ENCODE peak calls at places on chromosomes 12 and 14, in five cellular contexts. One of them, this sample, is unnamed.

GRCh38 chr12:10722502-10722904 is 620 bp downstream of the YBX3 start:
- DNase-seq in neuronal stem cell: peak; percentile 31
- DNase-seq in IMR-90: peak; percentile 65
- DNase-seq in mesendoderm: no peak
- DNase-seq in trophoblast cell: peak; percentile 70
- DNase-seq in this sample: no peak

GRCh38 chr12:31685801-31686200 is 26.3 kb downstream of the ETFBKMT start:
- DNase-seq in neuronal stem cell: no peak
- DNase-seq in IMR-90: no peak
- DNase-seq in mesendoderm: no peak
- DNase-seq in trophoblast cell: no peak
- DNase-seq in this sample: no peak

GRCh38 chr14:44505588-44505987 is 1.5 kb downstream of the FSCB start:
- DNase-seq in neuronal stem cell: no peak
- DNase-seq in IMR-90: no peak
- DNase-seq in mesendoderm: peak; percentile 38
- DNase-seq in trophoblast cell: no peak
- DNase-seq in this sample: no peak

GRCh38 chr14:104370256-104370870 is 209.2 kb upstream of the C14orf180 start:
- DNase-seq in neuronal stem cell: no peak
- DNase-seq in IMR-90: no peak
- DNase-seq in mesendoderm: peak; percentile 59
- DNase-seq in trophoblast cell: peak; percentile 4
- DNase-seq in this sample: peak; percentile 74

GRCh38 chr14:81169267-81169666 is 51.5 kb downstream of the GTF2A1 start:
- DNase-seq in neuronal stem cell: no peak
- DNase-seq in IMR-90: no peak
- DNase-seq in mesendoderm: no peak
- DNase-seq in trophoblast cell: no peak
- DNase-seq in this sample: no peak

GRCh38 chr14:88168498-88169165 is 154.4 kb downstream of the KCNK10 start:
- DNase-seq in neuronal stem cell: no peak
- DNase-seq in IMR-90: peak; percentile 16
- DNase-seq in mesendoderm: peak; percentile 78
- DNase-seq in trophoblast cell: peak; percentile 72
- DNase-seq in this sample: peak; percentile 67

GRCh38 chr12:2286461-2287131 is 233.8 kb downstream of the CACNA1C start:
- DNase-seq in neuronal stem cell: no peak
- DNase-seq in IMR-90: no peak
- DNase-seq in mesendoderm: no peak
- DNase-seq in trophoblast cell: peak; percentile 97
- DNase-seq in this sample: no peak

GRCh38 chr14:65791551-65791981 is 379.0 kb downstream of the FUT8 start:
- DNase-seq in neuronal stem cell: no peak
- DNase-seq in IMR-90: peak; percentile 45
- DNase-seq in mesendoderm: no peak
- DNase-seq in trophoblast cell: peak; percentile 2
- DNase-seq in this sample: no peak

GRCh38 chr14:90548455-90548854 is 151.6 kb downstream of the CALM1 start:
- DNase-seq in neuronal stem cell: no peak
- DNase-seq in IMR-90: no peak
- DNase-seq in mesendoderm: no peak
- DNase-seq in trophoblast cell: no peak
- DNase-seq in this sample: no peak

GRCh38 chr12:51970904-51971646 is 19.6 kb downstream of the ACVR1B start:
- DNase-seq in neuronal stem cell: no peak
- DNase-seq in IMR-90: peak; percentile 80
- DNase-seq in mesendoderm: peak; percentile 81
- DNase-seq in trophoblast cell: peak; percentile 25
- DNase-seq in this sample: peak; percentile 68

GRCh38 chr12:3168775-3169221 is 91.6 kb downstream of the TSPAN9 start:
- DNase-seq in neuronal stem cell: no peak
- DNase-seq in IMR-90: peak; percentile 99
- DNase-seq in mesendoderm: peak; percentile 76
- DNase-seq in trophoblast cell: peak; percentile 88
- DNase-seq in this sample: no peak

GRCh38 chr14:22978873-22979671 is 3.3 kb downstream of the AJUBA start:
- DNase-seq in neuronal stem cell: no peak
- DNase-seq in IMR-90: no peak
- DNase-seq in mesendoderm: no peak
- DNase-seq in trophoblast cell: no peak
- DNase-seq in this sample: no peak

DNA sequence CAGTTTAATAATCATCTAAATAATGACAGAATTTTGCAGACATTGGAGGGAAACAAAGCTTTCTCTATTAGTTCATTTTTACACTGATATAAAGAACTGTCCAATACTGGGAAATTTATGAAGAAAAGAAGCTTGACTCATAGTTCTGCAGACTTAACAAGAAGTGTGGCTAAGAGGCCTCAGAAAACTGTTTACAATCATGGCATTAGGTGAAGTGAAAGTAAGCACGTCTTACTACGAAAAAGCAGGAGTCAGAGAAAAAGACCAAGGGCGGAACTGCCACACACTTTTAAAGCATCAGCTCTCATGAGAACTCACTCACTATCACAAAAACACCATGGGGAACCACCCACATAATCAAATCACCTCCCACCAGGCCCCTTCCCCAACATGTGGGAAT is 804.4 kb downstream of the FLRT2 start:
- DNase-seq in neuronal stem cell: no peak
- DNase-seq in IMR-90: peak; percentile 55
- DNase-seq in mesendoderm: no peak
- DNase-seq in trophoblast cell: no peak
- DNase-seq in this sample: no peak
- H3K18ac ChIP-seq in neuronal stem cell: no peak overlapping the region
- H3K18ac ChIP-seq in IMR-90: peak overlapping the region; percentile 4
- H3K18ac ChIP-seq in mesendoderm: no peak overlapping the region
- H3K18ac ChIP-seq in trophoblast cell: no peak overlapping the region
- H3K18ac ChIP-seq in this sample: no peak overlapping the region

DNA sequence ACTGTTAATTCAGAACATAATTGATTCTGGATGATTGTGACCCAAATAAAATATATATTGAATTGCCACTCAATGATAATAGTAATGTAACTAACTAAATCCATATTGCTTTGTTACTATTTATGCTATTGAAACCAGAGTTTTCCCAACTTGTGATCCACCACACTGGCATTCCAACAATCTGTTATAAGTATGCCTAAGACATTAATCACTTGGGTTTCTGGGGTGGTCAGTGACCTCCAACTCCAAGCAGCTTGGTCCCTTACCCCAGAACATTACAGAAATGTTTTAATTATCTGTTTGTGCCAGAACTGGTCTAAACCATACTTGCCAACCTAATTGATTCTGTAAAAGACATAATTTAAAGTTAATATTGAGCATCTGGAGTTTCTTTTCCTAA is 14.6 kb downstream of the CAPS2 start:
- DNase-seq in neuronal stem cell: no peak
- DNase-seq in IMR-90: peak; percentile 64
- DNase-seq in mesendoderm: peak; percentile 6
- DNase-seq in trophoblast cell: no peak
- DNase-seq in this sample: no peak
- H3K27ac ChIP-seq in neuronal stem cell: no peak overlapping the region
- H3K27ac ChIP-seq in IMR-90: no peak overlapping the region
- H3K27ac ChIP-seq in mesendoderm: no peak overlapping the region
- H3K27ac ChIP-seq in trophoblast cell: no peak overlapping the region
- H3K27ac ChIP-seq in this sample: no peak overlapping the region

DNA sequence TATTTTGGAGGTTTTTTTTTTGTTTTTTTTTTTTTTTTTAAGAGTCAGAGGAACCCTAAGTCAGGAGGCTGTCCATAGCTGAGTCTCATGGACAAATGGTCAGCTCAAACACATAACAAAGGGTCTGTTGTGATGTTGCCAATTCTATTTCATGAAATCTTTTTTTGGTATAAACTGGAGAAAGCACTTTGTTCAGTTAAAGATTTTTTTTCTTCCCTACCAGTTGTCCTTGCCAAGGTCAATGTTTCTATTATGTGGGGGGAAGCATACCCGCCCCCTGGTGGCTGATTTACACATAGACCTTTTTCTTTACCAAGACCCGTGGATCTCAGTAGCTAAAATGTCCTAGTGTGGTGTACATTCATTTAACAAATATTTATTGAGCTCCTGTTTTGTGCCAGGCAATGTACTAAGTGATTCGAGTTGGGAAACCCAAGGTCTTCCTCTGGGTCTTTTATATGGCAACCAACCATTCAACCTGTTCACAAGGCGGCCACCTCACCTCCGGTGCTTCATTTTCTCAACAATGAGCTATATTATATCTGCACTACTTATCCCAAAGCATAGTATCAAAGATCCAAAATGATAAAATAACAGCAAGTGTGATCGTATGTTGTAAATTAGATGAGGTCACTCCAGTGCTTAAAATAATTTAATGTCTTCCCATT is 214.5 kb downstream of the PAH start:
- DNase-seq in neuronal stem cell: peak; percentile 40
- DNase-seq in IMR-90: peak; percentile 65
- DNase-seq in mesendoderm: peak; percentile 70
- DNase-seq in trophoblast cell: peak; percentile 69
- DNase-seq in this sample: peak; percentile 57
- H3K18ac ChIP-seq in neuronal stem cell: no peak overlapping the region
- H3K18ac ChIP-seq in IMR-90: no peak overlapping the region
- H3K18ac ChIP-seq in mesendoderm: no peak overlapping the region
- H3K18ac ChIP-seq in trophoblast cell: no peak overlapping the region
- H3K18ac ChIP-seq in this sample: no peak overlapping the region

GRCh38 chr12:57156701-57157403 is 9.4 kb upstream of the LRP1-AS start:
- DNase-seq in neuronal stem cell: no peak
- DNase-seq in IMR-90: no peak
- DNase-seq in mesendoderm: no peak
- DNase-seq in trophoblast cell: no peak
- DNase-seq in this sample: no peak
- H3K27ac ChIP-seq in neuronal stem cell: no peak overlapping the region
- H3K27ac ChIP-seq in IMR-90: no peak overlapping the region
- H3K27ac ChIP-seq in mesendoderm: no peak overlapping the region
- H3K27ac ChIP-seq in trophoblast cell: no peak overlapping the region
- H3K27ac ChIP-seq in this sample: no peak overlapping the region

GRCh38 chr14:64645220-64645891 is 58.9 kb upstream of the PLEKHG3 start:
- DNase-seq in neuronal stem cell: peak; percentile 35
- DNase-seq in IMR-90: peak; percentile 97
- DNase-seq in mesendoderm: peak; percentile 99
- DNase-seq in trophoblast cell: peak; percentile 93
- DNase-seq in this sample: peak; percentile 74
- H3K18ac ChIP-seq in neuronal stem cell: peak overlapping the region; percentile 61
- H3K18ac ChIP-seq in IMR-90: peak overlapping the region; percentile 93
- H3K18ac ChIP-seq in mesendoderm: peak overlapping the region; percentile 96
- H3K18ac ChIP-seq in trophoblast cell: peak overlapping the region; percentile 55
- H3K18ac ChIP-seq in this sample: peak overlapping the region; percentile 74

DNA sequence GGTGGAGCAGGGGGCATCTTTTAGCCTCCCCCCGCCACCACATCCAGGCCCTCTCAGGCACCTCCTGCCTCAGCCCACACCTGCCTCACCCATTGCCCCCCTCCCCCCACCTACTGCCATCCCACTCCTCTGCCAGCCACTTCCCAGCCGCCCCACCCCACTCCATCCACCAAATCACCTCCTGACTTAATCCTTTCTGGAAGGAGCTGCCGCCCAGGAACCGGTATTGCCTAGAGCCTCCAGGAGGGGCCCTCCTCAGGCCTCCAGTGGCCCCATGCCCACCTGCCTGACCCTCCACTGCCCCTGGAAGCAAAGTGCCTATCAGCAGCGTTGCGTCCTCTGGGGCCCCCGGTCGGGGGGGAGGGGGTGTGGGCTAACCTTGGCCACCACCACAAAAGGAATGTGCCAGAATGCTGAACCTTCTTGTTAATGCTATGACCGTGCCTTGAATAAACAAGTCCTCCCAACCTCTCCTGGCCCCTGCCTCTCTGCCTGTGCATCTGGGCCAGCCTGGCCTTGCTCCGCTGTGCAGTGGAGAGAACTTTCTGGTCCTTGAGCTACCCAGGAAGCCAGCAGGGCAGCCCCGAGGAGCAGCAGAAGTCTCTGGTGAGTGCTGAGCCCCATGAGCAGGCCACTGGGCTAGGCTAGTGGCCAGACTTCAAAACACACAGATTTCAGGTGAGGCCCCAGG is 11.8 kb downstream of the NGB start:
- DNase-seq in neuronal stem cell: no peak
- DNase-seq in IMR-90: no peak
- DNase-seq in mesendoderm: no peak
- DNase-seq in trophoblast cell: no peak
- DNase-seq in this sample: no peak
- H3K27ac ChIP-seq in neuronal stem cell: no peak overlapping the region
- H3K27ac ChIP-seq in IMR-90: no peak overlapping the region
- H3K27ac ChIP-seq in mesendoderm: no peak overlapping the region
- H3K27ac ChIP-seq in trophoblast cell: no peak overlapping the region
- H3K27ac ChIP-seq in this sample: no peak overlapping the region

GRCh38 chr12:131380961-131381705 is 329.8 kb upstream of the SFSWAP start:
- DNase-seq in neuronal stem cell: no peak
- DNase-seq in IMR-90: no peak
- DNase-seq in mesendoderm: peak; percentile 31
- DNase-seq in trophoblast cell: no peak
- DNase-seq in this sample: no peak
- H3K18ac ChIP-seq in neuronal stem cell: peak overlapping the region; percentile 4
- H3K18ac ChIP-seq in IMR-90: no peak overlapping the region
- H3K18ac ChIP-seq in mesendoderm: no peak overlapping the region
- H3K18ac ChIP-seq in trophoblast cell: no peak overlapping the region
- H3K18ac ChIP-seq in this sample: no peak overlapping the region

GRCh38 chr14:100192672-100193416 is 33.4 kb upstream of the DEGS2 start:
- DNase-seq in neuronal stem cell: peak; percentile 99
- DNase-seq in IMR-90: peak; percentile 91
- DNase-seq in mesendoderm: peak; percentile 99
- DNase-seq in trophoblast cell: peak; percentile 100
- DNase-seq in this sample: peak; percentile 100

GRCh38 chr14:100193417-100194357 is 34.2 kb upstream of the DEGS2 start:
- DNase-seq in neuronal stem cell: peak; percentile 17
- DNase-seq in IMR-90: no peak
- DNase-seq in mesendoderm: no peak
- DNase-seq in trophoblast cell: no peak
- DNase-seq in this sample: no peak

GRCh38 chr14:100190126-100190525 is 30.7 kb upstream of the DEGS2 start:
- DNase-seq in neuronal stem cell: no peak
- DNase-seq in IMR-90: no peak
- DNase-seq in mesendoderm: no peak
- DNase-seq in trophoblast cell: no peak
- DNase-seq in this sample: no peak

GRCh38 chr14:100192250-100192671 is 32.8 kb upstream of the DEGS2 start:
- DNase-seq in neuronal stem cell: no peak
- DNase-seq in IMR-90: no peak
- DNase-seq in mesendoderm: no peak
- DNase-seq in trophoblast cell: no peak
- DNase-seq in this sample: no peak

DNA sequence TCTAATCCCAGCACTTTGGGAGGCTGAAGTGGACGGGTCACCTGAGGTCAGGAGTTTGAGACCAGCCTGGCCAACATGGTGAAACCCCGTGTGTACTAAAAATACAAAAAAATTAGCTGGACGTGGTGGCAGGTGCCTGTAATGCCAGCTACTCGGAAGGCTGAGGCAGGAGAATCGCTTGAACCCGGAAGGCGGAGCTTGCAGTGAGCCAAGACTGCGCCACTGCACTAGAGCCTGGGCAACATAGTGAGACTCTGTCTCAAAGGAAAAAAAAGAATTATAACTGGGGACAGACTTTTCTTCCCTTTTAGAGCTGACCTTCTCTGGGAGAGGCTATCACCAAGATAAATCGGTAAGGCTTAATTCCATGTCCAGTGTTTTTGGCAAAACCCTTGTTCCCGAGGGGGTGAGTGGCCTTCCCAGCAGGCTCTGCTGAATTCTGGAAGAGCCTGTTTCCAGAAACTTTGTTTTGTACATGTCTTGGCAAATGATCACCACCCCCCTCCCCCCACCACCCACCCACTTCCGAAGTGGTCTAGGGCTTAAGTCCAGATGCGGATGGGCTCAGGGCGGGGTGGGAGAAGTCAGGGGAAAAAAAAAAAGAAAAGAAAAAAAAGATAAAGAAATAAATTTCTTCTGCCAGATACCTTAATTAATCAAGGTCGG is 32.3 kb upstream of the DEGS2 start:
- DNase-seq in neuronal stem cell: no peak
- DNase-seq in IMR-90: no peak
- DNase-seq in mesendoderm: no peak
- DNase-seq in trophoblast cell: no peak
- DNase-seq in this sample: no peak
- H3K27ac ChIP-seq in neuronal stem cell: no peak overlapping the region
- H3K27ac ChIP-seq in IMR-90: no peak overlapping the region
- H3K27ac ChIP-seq in mesendoderm: no peak overlapping the region
- H3K27ac ChIP-seq in trophoblast cell: no peak overlapping the region
- H3K27ac ChIP-seq in this sample: no peak overlapping the region

This sample was measured in H9.